ENCODE peak calls at places on chromosome 19, in four cellular contexts. L is M059J, M is GOT3, H is tibial artery. X is an unnamed sample.
A peak's percentile ranks its signal among the peaks of the same experiment; 100 is the strongest.

GRCh38 chr19:10517361-10517759 is at the start of gene S1PR5:
- DNase-seq in L (peak; percentile 62), M (no peak), H (no peak), X (no peak)

GRCh38 chr19:14497347-14497921 is 1.5 kb upstream of the GIPC1 start:
- DNase-seq in L (no peak), M (no peak), H (no peak), X (no peak)

GRCh38 chr19:29858621-29859020 is 46.8 kb downstream of the CCNE1 start:
- DNase-seq in L (no peak), M (no peak), H (no peak), X (no peak)

GRCh38 chr19:46513461-46514236 is 18.0 kb upstream of the PNMA8B start:
- DNase-seq in L (peak; percentile 59), M (peak; percentile 15), H (peak; percentile 87), X (peak; percentile 93)

GRCh38 chr19:610801-611505 is 21.3 kb downstream of the HCN2 start:
- DNase-seq in L (peak; percentile 93), M (no peak), H (no peak), X (peak; percentile 75)

GRCh38 chr19:51025401-51025800 is 1.0 kb downstream of the KLK11 start:
- DNase-seq in L (no peak), M (no peak), H (no peak), X (no peak)

GRCh38 chr19:7602240-7602934 is 6.7 kb downstream of the CAMSAP3 start:
- DNase-seq in L (no peak), M (no peak), H (no peak), X (no peak)

GRCh38 chr19:2949939-2950285 is 5.1 kb upstream of the ZNF77 start:
- DNase-seq in L (peak; percentile 53), M (no peak), H (no peak), X (no peak)

GRCh38 chr19:28497137-28497536 is 715.8 kb downstream of the UQCRFS1 start:
- DNase-seq in L (no peak), M (no peak), H (no peak), X (no peak)

GRCh38 chr19:48858984-48859710 is 9.3 kb downstream of the PLEKHA4 start:
- DNase-seq in L (no peak), M (no peak), H (no peak), X (no peak)

GRCh38 chr19:3336680-3337523 is 29.5 kb upstream of the NFIC start:
- DNase-seq in L (peak; percentile 93), M (no peak), H (peak; percentile 99), X (peak; percentile 76)

GRCh38 chr19:1553415-1553814 is 14.7 kb downstream of the MEX3D start:
- DNase-seq in L (no peak), M (no peak), H (no peak), X (no peak)

GRCh38 chr19:39428309-39429112 is 7.2 kb downstream of the RPS16 start:
- DNase-seq in L (peak; percentile 62), M (no peak), H (peak; percentile 81), X (peak; percentile 86)

GRCh38 chr19:38044267-38045111 is 137.5 kb downstream of the SIPA1L3 start:
- DNase-seq in L (peak; percentile 46), M (no peak), H (no peak), X (no peak)

GRCh38 chr19:8340341-8341096 is 2.5 kb downstream of the KANK3 start:
- DNase-seq in L (no peak), M (no peak), H (no peak), X (no peak)

GRCh38 chr19:1291761-1292418 is 6.2 kb downstream of the EFNA2 start:
- DNase-seq in L (no peak), M (no peak), H (no peak), X (no peak)

GRCh38 chr19:681029-681626 is 4.9 kb downstream of the FSTL3 start:
- DNase-seq in L (no peak), M (no peak), H (no peak), X (peak; percentile 97)

GRCh38 chr19:8373867-8374813 is 10.2 kb downstream of the ANGPTL4 start:
- DNase-seq in L (no peak), M (no peak), H (no peak), X (no peak)

GRCh38 chr19:7917292-7918061 is 2.7 kb upstream of the SNAPC2 start:
- DNase-seq in L (peak; percentile 58), M (no peak), H (peak; percentile 75), X (peak; percentile 63)

GRCh38 chr19:1521636-1522035 is 2.2 kb upstream of the PLK5 start:
- DNase-seq in L (no peak), M (no peak), H (no peak), X (no peak)

GRCh38 chr19:8423821-8424223 is 10.7 kb downstream of the MARCHF2 start:
- DNase-seq in L (peak; percentile 99), M (peak; percentile 69), H (peak; percentile 98), X (peak; percentile 96)

GRCh38 chr19:46691104-46691503 is 25.8 kb downstream of the PRKD2 start:
- DNase-seq in L (no peak), M (no peak), H (no peak), X (no peak)

GRCh38 chr19:17681505-17682125 is 6.5 kb downstream of the UNC13A start:
- DNase-seq in L (no peak), M (no peak), H (no peak), X (no peak)

GRCh38 chr19:30263719-30264440 is 108.3 kb upstream of the ZNF536 start:
- DNase-seq in L (no peak), M (no peak), H (no peak), X (no peak)

GRCh38 chr19:2235396-2236284 is 489 bp downstream of the PLEKHJ1 start:
- DNase-seq in L (no peak), M (no peak), H (no peak), X (no peak)

GRCh38 chr19:42634409-42635232 is 39.9 kb upstream of the CEACAM8 start:
- DNase-seq in L (peak; percentile 52), M (no peak), H (no peak), X (no peak)

GRCh38 chr19:47186337-47187022 is 44.5 kb downstream of the BBC3 start:
- DNase-seq in L (no peak), M (no peak), H (no peak), X (no peak)

X was measured in sciatic nerve.